ENCODE peak calls at places on chromosomes 12 and 14, in six cellular contexts. B is AG04450, O is stomach, C is lower leg skin, X is cardiac fibroblast, A is fibroblast of lung. H is an unnamed sample.

GRCh38 chr14:89017417-89017816 is 193.0 kb downstream of the TTC8 start:
- DNase-seq in B (no peak), O (no peak), C (no peak), X (no peak), A (no peak), H (no peak)

GRCh38 chr14:91931478-91932088 is 15.9 kb downstream of the FBLN5 start:
- DNase-seq in B (no peak), O (no peak), C (no peak), X (no peak), A (no peak), H (no peak)

GRCh38 chr12:105738036-105738435 is 400.7 kb downstream of the NUAK1 start:
- DNase-seq in B (peak), O (no peak), C (no peak), X (peak), A (peak), H (no peak)

GRCh38 chr12:122282066-122282465 is 15.8 kb upstream of the VPS33A start:
- DNase-seq in B (peak), O (no peak), C (no peak), X (peak), A (peak), H (peak)

GRCh38 chr14:35158951-35159653 is 36.8 kb downstream of the PRORP start:
- DNase-seq in B (no peak), O (no peak), C (no peak), X (no peak), A (peak), H (no peak)

GRCh38 chr12:89856431-89856830 is 147.8 kb upstream of the ATP2B1 start:
- DNase-seq in B (no peak), O (no peak), C (no peak), X (peak), A (peak), H (peak)

GRCh38 chr14:103698380-103699260 is 16.6 kb downstream of the XRCC3 start:
- DNase-seq in B (no peak), O (peak), C (no peak), X (no peak), A (no peak), H (no peak)

GRCh38 chr12:42735869-42736361 is 146.4 kb upstream of the PRICKLE1 start:
- DNase-seq in B (no peak), O (no peak), C (peak), X (no peak), A (peak), H (no peak)

GRCh38 chr14:36604757-36605505 is 22.5 kb upstream of the NKX2-8 start:
- DNase-seq in B (peak), O (peak), C (peak), X (peak), A (peak), H (peak)

GRCh38 chr12:130620281-130620680 is 95.8 kb downstream of the RIMBP2 start:
- DNase-seq in B (no peak), O (no peak), C (no peak), X (no peak), A (no peak), H (no peak)

GRCh38 chr12:62684586-62685295 is 218.1 kb downstream of the MON2 start:
- DNase-seq in B (no peak), O (no peak), C (peak), X (peak), A (no peak), H (no peak)

GRCh38 chr12:15186593-15186992 is 34.6 kb downstream of the RERG start:
- DNase-seq in B (no peak), O (no peak), C (no peak), X (no peak), A (no peak), H (no peak)

GRCh38 chr12:20376984-20377383 is 8.6 kb downstream of the PDE3A start:
- DNase-seq in B (no peak), O (no peak), C (no peak), X (peak), A (peak), H (peak)

GRCh38 chr12:3989218-3989550 is 116.0 kb upstream of the PARP11 start:
- DNase-seq in B (no peak), O (no peak), C (no peak), X (no peak), A (no peak), H (no peak)

GRCh38 chr14:90140956-90141316 is 79.1 kb downstream of the KCNK13 start:
- DNase-seq in B (no peak), O (no peak), C (no peak), X (peak), A (peak), H (no peak)

GRCh38 chr12:131796411-131796736 is 31.8 kb upstream of the MMP17 start:
- DNase-seq in B (no peak), O (no peak), C (no peak), X (no peak), A (no peak), H (no peak)

GRCh38 chr12:70756118-70756517 is 118.9 kb upstream of the PTPRB start:
- DNase-seq in B (no peak), O (no peak), C (no peak), X (peak), A (peak), H (no peak)

GRCh38 chr12:13177373-13177772 is 19.2 kb upstream of the EMP1 start:
- DNase-seq in B (no peak), O (no peak), C (no peak), X (peak), A (no peak), H (no peak)

GRCh38 chr12:30200864-30201263 is 417.1 kb upstream of the TMTC1 start:
- DNase-seq in B (no peak), O (peak), C (no peak), X (no peak), A (peak), H (no peak)

DNA sequence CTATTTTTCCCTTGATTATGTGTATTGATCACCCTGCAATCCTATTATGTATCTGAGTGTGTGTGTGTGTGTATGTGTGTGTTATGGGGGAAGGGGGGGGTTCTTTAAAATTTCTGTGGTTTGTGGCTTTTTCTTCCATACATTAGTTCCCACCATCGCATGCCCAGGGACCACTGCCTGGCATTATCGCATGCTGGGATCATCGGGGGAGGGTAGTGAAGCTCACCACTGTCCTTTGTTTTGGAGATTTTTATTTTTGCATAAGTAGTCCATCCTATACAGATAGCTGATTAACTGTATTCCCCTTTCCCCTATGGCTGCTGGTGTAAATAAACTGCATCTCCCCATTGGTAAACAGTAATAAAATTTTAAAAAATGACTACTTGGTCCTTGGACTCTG is 3.4 kb downstream of the ATXN7L3B start:
- DNase-seq in B (no peak), O (no peak), C (no peak), X (no peak), A (no peak), H (no peak)
- H3K4me3 ChIP-seq in B (no peak), O (peak), C (no peak), X (no peak), A (peak), H (peak)

DNA sequence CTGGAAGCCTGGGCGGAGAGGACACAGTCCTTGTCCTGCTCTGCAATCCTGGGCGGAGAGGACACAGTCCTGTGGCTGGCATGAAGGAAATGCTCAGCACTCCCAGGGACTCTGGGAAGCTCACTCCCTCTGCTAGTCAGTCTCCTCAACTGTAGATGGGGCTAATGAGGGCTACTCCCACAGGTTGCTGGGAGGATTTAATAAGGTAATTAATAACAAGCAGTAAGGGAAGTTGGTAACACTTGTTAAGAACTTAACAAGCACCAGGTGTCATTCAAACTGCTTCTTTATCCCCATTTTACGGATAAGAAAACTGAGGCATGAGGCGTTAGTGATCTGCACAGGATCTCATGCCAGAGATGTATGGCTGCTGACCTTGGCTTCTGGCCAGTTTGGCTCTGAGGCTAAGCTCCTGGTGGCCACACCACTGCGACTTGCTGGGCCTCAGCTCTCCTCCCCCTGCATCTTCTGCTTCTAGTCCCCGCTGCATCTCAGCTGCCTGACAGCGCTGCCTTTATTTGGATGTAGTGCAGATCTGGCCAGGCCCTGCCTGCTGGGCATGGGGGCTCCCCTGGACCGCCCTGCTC is 54.1 kb upstream of the BEGAIN start:
- DNase-seq in B (no peak), O (no peak), C (no peak), X (no peak), A (no peak), H (no peak)
- TF ChIP-seq CTCF in B (no peak), O (no peak), C (no peak), X (no peak), A (no peak), H (no peak)

GRCh38 chr12:94872671-94873367 is 130.7 kb downstream of the NDUFA12 start:
- DNase-seq in B (no peak), O (no peak), C (no peak), X (no peak), A (no peak), H (no peak)
- H3K4me3 ChIP-seq in B (no peak), O (peak), C (no peak), X (no peak), A (no peak), H (no peak)

DNA sequence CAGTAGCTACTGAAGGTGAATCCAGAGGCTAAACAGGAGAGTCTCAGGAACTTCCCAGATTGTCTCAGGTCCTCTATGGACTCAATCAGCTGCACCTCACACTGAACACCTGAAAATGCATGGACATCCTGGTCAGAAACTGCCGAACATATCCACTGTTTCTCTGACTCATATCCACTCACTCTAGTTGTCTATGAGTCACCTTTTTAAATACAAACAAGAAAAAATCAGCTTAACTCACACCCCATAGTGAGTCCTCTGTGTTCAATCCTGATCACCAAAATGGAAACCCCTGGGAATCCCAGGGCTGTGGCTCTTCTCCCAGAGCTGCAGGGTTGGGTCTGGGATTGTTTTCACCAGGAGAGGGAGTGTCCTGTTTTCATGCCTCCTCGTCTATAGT is 556.7 kb downstream of the TMEM121 start:
- DNase-seq in B (no peak), O (no peak), C (no peak), X (no peak), A (no peak), H (no peak)
- TF ChIP-seq CTCF in B (no peak), O (no peak), C (no peak), X (no peak), A (no peak), H (no peak)

GRCh38 chr14:61320806-61321384 is 484 bp upstream of the PRKCH start:
- DNase-seq in B (no peak), O (no peak), C (peak), X (no peak), A (no peak), H (no peak)

GRCh38 chr14:61322011-61322798 is 826 bp downstream of the PRKCH start:
- DNase-seq in B (no peak), O (peak), C (no peak), X (no peak), A (no peak), H (no peak)

GRCh38 chr14:61319706-61320105 is 1.7 kb upstream of the PRKCH start:
- DNase-seq in B (no peak), O (no peak), C (no peak), X (no peak), A (no peak), H (no peak)

GRCh38 chr14:61322799-61323290 is 1.5 kb downstream of the PRKCH start:
- DNase-seq in B (no peak), O (no peak), C (peak), X (peak), A (peak), H (no peak)

GRCh38 chr14:61321385-61322010 is at the start of gene PRKCH:
- DNase-seq in B (no peak), O (peak), C (peak), X (peak), A (peak), H (no peak)
- H3K4me3 ChIP-seq in B (peak), O (peak), C (peak), X (peak), A (peak), H (peak)

H was measured in HFF-Myc.